ENCODE peak calls at places on chromosomes 6 and 20, in seven cellular contexts. Z, J, A, W, X, U and C are unnamed samples.

GRCh38 chr20:652611-653109 is 340 bp downstream of the SRXN1 start:
- DNase-seq in X (no peak), W (peak; percentile 23), A (peak; percentile 78), J (peak; percentile 34), Z (no peak), U (peak; percentile 53), C (peak; percentile 40)

GRCh38 chr6:148240463-148240845 is 102.2 kb upstream of the SASH1 start:
- DNase-seq in X (no peak), U (no peak), J (no peak), W (peak; percentile 87), A (no peak), Z (no peak), C (no peak)

GRCh38 chr20:50335105-50335504 is 144.5 kb downstream of the CEBPB start:
- DNase-seq in W (peak; percentile 42), U (peak; percentile 87), J (no peak), X (no peak), A (peak; percentile 87), Z (peak; percentile 22), C (peak; percentile 60)

GRCh38 chr6:41589223-41589622 is 43.0 kb downstream of the FOXP4 start:
- DNase-seq in W (no peak), A (no peak), J (no peak), Z (no peak), X (no peak), U (no peak), C (no peak)

GRCh38 chr6:84260926-84261325 is 33.5 kb upstream of the CEP162 start:
- DNase-seq in X (no peak), W (no peak), A (no peak), J (no peak), U (no peak), Z (no peak), C (no peak)

GRCh38 chr6:139846538-139847321 is 472.3 kb upstream of the CITED2 start:
- DNase-seq in J (no peak), W (no peak), Z (no peak), U (peak; percentile 6), A (peak; percentile 83), X (no peak), C (peak; percentile 88)

GRCh38 chr20:46774943-46775560 is 65.6 kb downstream of the SLC2A10 start:
- DNase-seq in X (no peak), J (no peak), A (no peak), Z (no peak), U (no peak), W (no peak), C (no peak)

GRCh38 chr6:142856607-142856856 is 88.4 kb downstream of the HIVEP2 start:
- DNase-seq in Z (no peak), U (no peak), J (no peak), X (no peak), A (no peak), W (no peak), C (no peak)

GRCh38 chr6:88290432-88290831 is 124.3 kb upstream of the CNR1 start:
- DNase-seq in A (no peak), U (no peak), W (no peak), Z (peak; percentile 4), J (no peak), X (no peak), C (no peak)

GRCh38 chr20:57264908-57265648 is 1.4 kb downstream of the BMP7 start:
- DNase-seq in A (no peak), U (no peak), J (no peak), Z (peak; percentile 64), W (no peak), X (no peak), C (peak; percentile 60)

GRCh38 chr6:58198301-58198700 is 880.9 kb downstream of the PRIM2 start:
- DNase-seq in W (no peak), X (no peak), A (no peak), U (no peak), J (no peak), Z (no peak), C (no peak)

GRCh38 chr6:10465633-10466499 is 51.0 kb upstream of the TFAP2A start:
- DNase-seq in A (peak; percentile 93), X (no peak), W (no peak), U (peak; percentile 88), J (no peak), Z (peak; percentile 55), C (peak; percentile 55)

GRCh38 chr20:40826699-40827098 is 137.7 kb upstream of the MAFB start:
- DNase-seq in U (no peak), X (no peak), Z (no peak), J (no peak), A (no peak), W (no peak), C (no peak)

GRCh38 chr6:155077331-155077730 is 82.2 kb downstream of the TIAM2 start:
- DNase-seq in W (peak; percentile 47), Z (no peak), X (no peak), U (no peak), A (no peak), J (no peak), C (no peak)

GRCh38 chr6:158048589-158048988 is 66.9 kb downstream of the SYNJ2 start:
- DNase-seq in W (no peak), Z (no peak), A (no peak), J (no peak), X (no peak), U (no peak), C (no peak)

GRCh38 chr6:77467038-77467437 is 3.7 kb upstream of the HTR1B start:
- DNase-seq in A (no peak), X (peak; percentile 56), W (peak; percentile 36), U (no peak), J (no peak), Z (no peak), C (no peak)

GRCh38 chr20:13991311-13991710 is 897 bp upstream of the SEL1L2 start:
- DNase-seq in J (no peak), W (no peak), A (no peak), U (no peak), X (no peak), Z (no peak), C (no peak)

GRCh38 chr6:154276810-154277577 is 79.6 kb downstream of the IPCEF1 start:
- DNase-seq in U (no peak), X (no peak), Z (peak; percentile 43), W (peak; percentile 22), A (no peak), J (no peak), C (no peak)

GRCh38 chr6:106125925-106126435 is 39.8 kb downstream of the PRDM1 start:
- DNase-seq in X (no peak), W (no peak), A (no peak), J (no peak), U (no peak), Z (no peak), C (no peak)

GRCh38 chr6:15697895-15698294 is 35.1 kb upstream of the DTNBP1 start:
- DNase-seq in X (no peak), U (no peak), J (no peak), Z (no peak), A (no peak), W (no peak), C (no peak)

GRCh38 chr6:157620905-157621304 is 202.1 kb upstream of the SNX9 start:
- DNase-seq in W (no peak), X (no peak), Z (no peak), U (no peak), A (no peak), J (no peak), C (no peak)

GRCh38 chr6:83609248-83609647 is 96.9 kb downstream of the PRSS35 start:
- DNase-seq in J (no peak), X (no peak), U (no peak), W (no peak), Z (no peak), A (no peak), C (no peak)

GRCh38 chr6:10146723-10147451 is 268.0 kb downstream of the TFAP2A start:
- DNase-seq in X (no peak), A (peak; percentile 76), U (peak; percentile 28), Z (peak; percentile 51), W (peak; percentile 5), J (no peak), C (no peak)

GRCh38 chr6:129635396-129636164 is 74.4 kb downstream of the ARHGAP18 start:
- DNase-seq in Z (no peak), U (no peak), A (no peak), W (peak; percentile 66), J (no peak), X (no peak), C (no peak)

GRCh38 chr6:116596815-116597214 is 19.5 kb upstream of the RSPH4A start:
- DNase-seq in X (no peak), U (no peak), Z (no peak), W (peak; percentile 12), J (no peak), A (peak; percentile 71), C (peak; percentile 5)

GRCh38 chr20:35200255-35200654 is 26.2 kb upstream of the MMP24 start:
- DNase-seq in U (no peak), Z (no peak), A (no peak), W (peak; percentile 77), X (no peak), J (no peak), C (no peak)

GRCh38 chr6:8958894-8959511 is 523.7 kb upstream of the SLC35B3 start:
- DNase-seq in Z (no peak), W (peak; percentile 16), X (no peak), J (no peak), A (no peak), U (no peak), C (no peak)

DNA sequence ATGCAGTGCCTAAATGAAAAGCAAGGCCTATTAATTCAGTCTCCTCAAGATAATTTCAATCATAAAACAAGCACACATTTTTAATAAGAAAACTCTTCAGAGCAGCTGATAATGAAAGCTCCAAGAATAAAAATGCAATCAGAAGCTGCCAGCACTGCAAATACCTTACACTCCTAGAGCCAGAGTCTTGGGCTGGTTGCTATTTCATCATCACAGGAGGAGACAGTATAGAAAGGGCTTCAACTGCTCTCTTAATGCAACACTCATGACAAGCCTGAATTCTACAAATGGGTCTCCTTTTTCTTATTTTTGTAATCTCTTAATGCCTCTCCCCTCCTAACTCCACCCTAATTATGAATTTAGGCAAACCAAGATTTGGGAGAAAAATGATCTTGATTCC is 11.2 kb upstream of the MC3R start:
- DNase-seq in U (no peak), A (no peak), J (no peak), W (no peak), X (no peak), Z (no peak), C (no peak)
- H3K9me3 ChIP-seq in U (peaks cover 5% of the 10 kb centered on the region), A (peaks cover 64% of the 10 kb centered on the region), J (no peaks in the 10 kb centered on the region), W (no peaks in the 10 kb centered on the region), X (no peaks in the 10 kb centered on the region), Z (peaks cover 8% of the 10 kb centered on the region), C (no peaks in the 10 kb centered on the region)

GRCh38 chr6:111855775-111856174 is 17.5 kb downstream of the FYN start:
- DNase-seq in Z (no peak), J (no peak), W (no peak), U (no peak), A (no peak), X (no peak), C (no peak)
- TF ChIP-seq CTCF in Z (no peak), J (no peak), W (no peak), U (no peak), A (no peak), X (no peak), C (no peak)

DNA sequence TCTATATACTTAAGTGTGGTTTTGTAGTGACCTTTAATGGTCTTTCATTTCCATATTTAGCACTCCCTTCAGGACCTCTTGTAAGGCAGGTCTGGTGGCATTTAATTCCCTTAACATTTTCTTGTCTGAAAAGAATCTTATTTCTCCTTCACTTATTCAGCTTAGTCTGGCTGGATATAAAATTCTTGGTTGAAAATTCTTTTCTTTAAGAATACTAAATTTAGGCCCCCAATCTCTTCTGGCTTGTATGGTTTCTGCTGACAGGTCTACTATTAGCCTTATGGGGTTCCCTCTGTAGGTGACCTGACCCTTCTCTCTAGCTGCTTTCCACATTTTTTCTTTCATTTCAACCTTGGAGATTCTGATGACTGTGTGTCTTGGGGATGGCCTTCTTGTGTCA is 236.9 kb downstream of the THBS2 start:
- DNase-seq in J (no peak), Z (no peak), U (no peak), A (no peak), X (no peak), W (no peak), C (no peak)
- H3K9me3 ChIP-seq in J (no peaks in the 10 kb centered on the region), Z (no peaks in the 10 kb centered on the region), U (no peaks in the 10 kb centered on the region), A (peaks cover 10% of the 10 kb centered on the region), X (no peaks in the 10 kb centered on the region), W (peaks cover 4% of the 10 kb centered on the region), C (no peaks in the 10 kb centered on the region)

GRCh38 chr6:136031982-136032381 is 180.5 kb downstream of the PDE7B start:
- DNase-seq in X (no peak), U (peak; percentile 18), A (no peak), Z (peak; percentile 4), W (no peak), J (no peak), C (no peak)
- TF ChIP-seq CTCF in X (peak; percentile 31), U (peak; percentile 55), A (peak; percentile 53), Z (peak; percentile 64), W (peak; percentile 67), J (peak; percentile 33), C (no peak)